ENCODE peak calls at places on chromosomes 12 and 14, in nine cellular contexts. S, P, J, R, T, M, D, O and Y are unnamed samples.

GRCh38 chr12:524167-524951 is 64.6 kb downstream of the B4GALNT3 start:
- DNase-seq in P (no peak), R (no peak), J (no peak), M (no peak), S (no peak), D (no peak), T (no peak), O (no peak), Y (no peak)

GRCh38 chr14:100664841-100665425 is 61.8 kb upstream of the DLK1 start:
- DNase-seq in P (no peak), S (peak), J (no peak), D (no peak), M (no peak), T (no peak), R (no peak), O (no peak), Y (no peak)

GRCh38 chr14:105209091-105209490 is 28.0 kb upstream of the NUDT14 start:
- DNase-seq in P (no peak), T (no peak), R (no peak), M (peak), J (no peak), S (no peak), O (no peak), D (no peak), Y (no peak)

GRCh38 chr14:72975776-72976175 is 49.5 kb downstream of the DCAF4 start:
- DNase-seq in R (no peak), P (no peak), O (no peak), J (no peak), M (no peak), S (no peak), T (no peak), D (peak), Y (no peak)

GRCh38 chr12:115191342-115191741 is 507.4 kb upstream of the TBX3 start:
- DNase-seq in R (no peak), O (no peak), J (no peak), S (no peak), T (no peak), P (no peak), D (no peak), M (no peak), Y (no peak)

GRCh38 chr12:39846971-39847661 is 227.5 kb upstream of the ABCD2 start:
- DNase-seq in O (no peak), P (no peak), J (no peak), T (no peak), R (no peak), M (no peak), S (peak), D (no peak), Y (no peak)

GRCh38 chr12:91274886-91275285 is 92.3 kb upstream of the DCN start:
- DNase-seq in P (no peak), O (no peak), J (no peak), M (no peak), R (no peak), S (peak), D (no peak), T (no peak), Y (no peak)

GRCh38 chr12:51076235-51076930 is 7.0 kb downstream of the CSRNP2 start:
- DNase-seq in P (no peak), D (no peak), R (no peak), M (no peak), S (no peak), T (no peak), O (no peak), J (no peak), Y (no peak)

GRCh38 chr14:22387776-22388241 is 201.2 kb downstream of the DAD1 start:
- DNase-seq in P (no peak), S (no peak), O (no peak), T (no peak), J (no peak), R (no peak), M (peak), D (no peak), Y (no peak)

GRCh38 chr14:32774214-32774613 is 164.5 kb upstream of the NPAS3 start:
- DNase-seq in S (no peak), D (no peak), M (no peak), O (no peak), J (no peak), P (no peak), T (no peak), R (no peak), Y (no peak)

GRCh38 chr12:57469334-57470164 is 10.0 kb downstream of the GLI1 start:
- DNase-seq in O (no peak), M (no peak), J (no peak), T (no peak), S (no peak), D (no peak), P (no peak), R (no peak), Y (no peak)

GRCh38 chr12:54759751-54760150 is 94.6 kb upstream of the MUCL1 start:
- DNase-seq in P (no peak), O (no peak), J (no peak), R (no peak), D (no peak), T (peak), S (no peak), M (no peak), Y (peak)

GRCh38 chr14:74919421-74920165 is 3.5 kb downstream of the RPS6KL1 start:
- DNase-seq in R (no peak), P (no peak), O (no peak), D (no peak), T (no peak), S (no peak), J (peak), M (no peak), Y (no peak)

GRCh38 chr12:104168596-104168995 is 30.6 kb upstream of the NFYB start:
- DNase-seq in O (no peak), T (no peak), S (no peak), M (no peak), R (no peak), P (no peak), J (peak), D (no peak), Y (no peak)

GRCh38 chr14:58787601-58788000 is 149.8 kb downstream of the DACT1 start:
- DNase-seq in J (no peak), P (no peak), M (no peak), T (no peak), S (peak), O (no peak), D (no peak), R (no peak), Y (no peak)

GRCh38 chr12:26798013-26798412 is 35.0 kb downstream of the ITPR2 start:
- DNase-seq in O (no peak), D (no peak), T (no peak), P (no peak), M (no peak), J (no peak), S (no peak), R (no peak), Y (no peak)

GRCh38 chr14:94886931-94887330 is 117.0 kb upstream of the GSC start:
- DNase-seq in D (no peak), S (no peak), T (no peak), J (no peak), O (no peak), M (no peak), R (no peak), P (no peak), Y (no peak)

GRCh38 chr14:50260511-50260910 is 29.1 kb upstream of the SOS2 start:
- DNase-seq in R (no peak), O (no peak), J (no peak), D (no peak), T (no peak), S (peak), P (no peak), M (peak), Y (peak)

GRCh38 chr12:109927622-109928021 is 27.5 kb downstream of the TCHP start:
- DNase-seq in T (no peak), O (no peak), M (peak), R (peak), J (no peak), P (no peak), S (no peak), D (peak), Y (peak)

GRCh38 chr12:104299842-104300481 is 3.6 kb upstream of the EID3 start:
- DNase-seq in O (no peak), P (no peak), S (no peak), J (no peak), M (no peak), D (no peak), T (no peak), R (no peak), Y (no peak)

GRCh38 chr14:92481811-92482559 is 31.6 kb upstream of the RIN3 start:
- DNase-seq in J (peak), S (no peak), R (no peak), M (no peak), O (no peak), D (no peak), T (no peak), P (peak), Y (no peak)

GRCh38 chr14:104451474-104451873 is 128.1 kb upstream of the C14orf180 start:
- DNase-seq in M (no peak), D (no peak), J (peak), T (no peak), O (peak), S (no peak), R (no peak), P (no peak), Y (no peak)

GRCh38 chr14:21933681-21934080 is 260.1 kb upstream of the OR4E1 start:
- DNase-seq in S (no peak), D (no peak), R (no peak), P (no peak), O (no peak), T (no peak), M (no peak), J (no peak), Y (no peak)

GRCh38 chr12:11171953-11172675 is 1.1 kb downstream of the SMIM10L1 start:
- DNase-seq in T (no peak), R (no peak), P (no peak), S (no peak), D (peak), M (peak), O (no peak), J (no peak), Y (peak)

GRCh38 chr14:24915403-24915921 is 134.5 kb downstream of the STXBP6 start:
- DNase-seq in R (no peak), S (no peak), D (no peak), J (no peak), O (no peak), T (no peak), M (no peak), P (no peak), Y (no peak)

GRCh38 chr14:22918519-22918808 is 485 bp downstream of the RBM23 start:
- DNase-seq in R (no peak), J (no peak), T (no peak), P (no peak), S (no peak), D (no peak), M (peak), O (no peak), Y (no peak)

GRCh38 chr12:110028323-110028722 is 20.0 kb downstream of the C12orf76 start:
- DNase-seq in T (no peak), R (no peak), M (no peak), J (no peak), D (no peak), S (no peak), O (no peak), P (no peak), Y (no peak)

GRCh38 chr12:71441350-71441748 is 1.8 kb downstream of the LGR5 start:
- DNase-seq in M (no peak), R (no peak), P (no peak), T (no peak), S (no peak), D (no peak), J (no peak), O (no peak), Y (no peak)

GRCh38 chr12:71439613-71440392 is at the start of gene LGR5:
- DNase-seq in S (no peak), J (peak), R (peak), T (no peak), M (peak), P (no peak), D (no peak), O (peak), Y (peak)

GRCh38 chr12:71441836-71442566 is 2.4 kb downstream of the LGR5 start:
- DNase-seq in M (no peak), R (no peak), J (no peak), T (no peak), P (no peak), O (no peak), S (no peak), D (no peak), Y (no peak)

GRCh38 chr12:71440393-71441349 is 1.1 kb downstream of the LGR5 start:
- DNase-seq in R (peak), S (no peak), J (no peak), M (peak), T (no peak), P (no peak), O (no peak), D (no peak), Y (peak)

GRCh38 chr12:71442567-71442931 is 3.0 kb downstream of the LGR5 start:
- DNase-seq in P (no peak), J (no peak), M (no peak), D (no peak), R (no peak), O (no peak), T (no peak), S (no peak), Y (no peak)
- TF ChIP-seq CTCF in P (no peak), J (no peak), M (no peak), D (no peak), R (no peak), O (no peak), T (no peak), S (no peak), Y (no peak)

DNA sequence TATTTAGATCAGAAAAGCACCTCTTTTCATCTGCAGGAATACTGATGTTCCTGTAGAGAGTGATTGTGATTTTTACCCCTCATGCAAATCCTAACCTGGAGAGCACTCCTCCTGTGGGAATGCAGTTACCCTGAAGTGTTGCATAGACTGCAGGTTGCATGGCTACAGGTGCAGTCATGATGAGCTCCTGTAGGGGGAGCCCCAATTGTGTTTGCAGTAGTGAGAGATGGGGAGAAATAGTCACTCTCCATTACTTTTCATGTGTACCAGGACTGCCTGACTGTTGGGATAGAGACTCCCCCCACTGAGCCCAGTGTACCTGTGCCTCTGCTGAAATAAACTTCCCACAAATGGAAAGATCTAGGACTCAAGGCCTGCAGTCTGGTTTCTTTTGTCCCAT is 1086.5 kb downstream of the SLC6A15 start:
- DNase-seq in D (no peak), R (no peak), P (no peak), J (no peak), T (no peak), S (no peak), O (no peak), M (peak), Y (peak)
- TF ChIP-seq CTCF in D (peak), R (no peak), P (peak), J (no peak), T (peak), S (peak), O (no peak), M (peak), Y (peak)

DNA sequence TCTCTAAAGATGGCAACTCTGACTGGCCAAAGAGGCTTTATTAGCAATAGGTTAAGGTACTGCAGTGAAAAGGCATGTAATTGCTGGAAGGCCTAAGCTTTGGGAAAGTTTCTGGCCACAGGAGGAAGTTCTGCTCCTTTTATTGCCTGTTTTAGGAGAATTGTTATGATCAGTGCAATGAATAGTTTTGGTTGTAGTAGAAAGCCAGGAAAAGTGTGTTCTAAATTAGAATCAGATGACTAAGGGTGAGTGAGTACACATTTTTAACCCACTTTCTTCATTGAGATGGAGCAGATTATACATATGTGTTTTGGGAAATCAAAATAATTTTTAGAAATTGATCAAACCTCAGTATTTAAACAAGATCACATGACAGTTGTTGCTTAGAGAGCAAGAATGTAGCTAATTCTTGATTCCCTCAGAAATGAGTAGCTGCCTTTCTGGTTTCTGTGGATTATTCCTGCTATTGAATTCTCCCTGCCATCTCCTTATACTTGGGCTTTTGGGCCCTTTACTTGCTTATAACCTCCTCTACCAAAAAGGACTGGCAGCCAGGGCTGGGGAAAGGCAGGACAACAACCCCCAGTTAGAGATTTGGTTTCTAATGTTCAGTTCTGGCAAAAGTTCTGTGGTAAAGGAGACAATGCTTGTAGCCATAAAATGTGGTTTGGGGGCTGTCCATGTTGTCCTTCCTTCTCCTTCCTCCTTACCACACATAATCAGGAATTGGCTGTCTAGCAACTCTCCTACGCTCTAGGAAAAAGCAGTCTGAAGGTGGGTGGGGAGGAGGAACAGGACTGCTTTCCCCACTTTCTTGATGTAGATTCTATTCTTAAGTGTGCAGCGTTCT is 217.1 kb downstream of the SLC38A4 start:
- DNase-seq in O (no peak), M (no peak), D (no peak), P (no peak), T (no peak), S (peak), J (no peak), R (no peak), Y (no peak)
- TF ChIP-seq CTCF in O (no peak), M (no peak), D (no peak), P (no peak), T (no peak), S (no peak), J (no peak), R (no peak), Y (no peak)

GRCh38 chr12:75488553-75488952 is 8.0 kb downstream of the GLIPR1 start:
- DNase-seq in R (no peak), D (peak), T (no peak), S (no peak), P (no peak), J (no peak), O (no peak), M (peak), Y (no peak)
- TF ChIP-seq CTCF in R (no peak), D (peak), T (peak), S (peak), P (peak), J (no peak), O (no peak), M (peak), Y (no peak)